ENCODE peak calls at places on chromosome 5, in four cellular contexts. C is non-pigmented ciliary epithelial cell; M is mammary epithelial cell; K is activated naive CD4-positive, alpha-beta T cell. S is an unnamed sample.
A peak's percentile ranks its signal among the peaks of the same experiment; 100 is the strongest.

GRCh38 chr5:33275921-33276705 is 164.7 kb upstream of the TARS1 start:
- DNase-seq in K (no peak), M (no peak), C (no peak), S (no peak)

GRCh38 chr5:59038169-59039002 is 455.5 kb downstream of the RAB3C start:
- DNase-seq in M (no peak), C (no peak), K (no peak), S (no peak)

GRCh38 chr5:109998717-109999116 is 309.0 kb downstream of the MAN2A1 start:
- DNase-seq in K (no peak), M (no peak), C (no peak), S (no peak)

GRCh38 chr5:13354611-13355010 is 589.9 kb downstream of the DNAH5 start:
- DNase-seq in M (peak; percentile 69), C (no peak), K (no peak), S (no peak)

GRCh38 chr5:135222171-135222681 is 176.8 kb downstream of the MACROH2A1 start:
- DNase-seq in K (no peak), M (no peak), C (no peak), S (no peak)

GRCh38 chr5:96627792-96628191 is 34.4 kb upstream of the CAST start:
- DNase-seq in K (no peak), M (no peak), C (no peak), S (no peak)

GRCh38 chr5:57651127-57651526 is 168.5 kb upstream of the ACTBL2 start:
- DNase-seq in K (no peak), C (no peak), M (no peak), S (no peak)

GRCh38 chr5:178336889-178337785 is 104.5 kb upstream of the PHYKPL start:
- DNase-seq in M (no peak), C (no peak), K (no peak), S (no peak)

GRCh38 chr5:106321242-106321641 is 1349.5 kb downstream of the EFNA5 start:
- DNase-seq in M (no peak), K (no peak), C (no peak), S (no peak)

GRCh38 chr5:32020271-32020670 is 153.8 kb downstream of the GOLPH3 start:
- DNase-seq in M (no peak), K (no peak), C (no peak), S (no peak)

GRCh38 chr5:127650649-127651048 is 1.8 kb downstream of the CTXN3 start:
- DNase-seq in M (peak; percentile 67), C (peak; percentile 89), K (no peak), S (no peak)

GRCh38 chr5:76788362-76788761 is 30.5 kb upstream of the F2RL1 start:
- DNase-seq in K (no peak), M (no peak), C (no peak), S (no peak)

GRCh38 chr5:45697211-45697610 is 1.0 kb upstream of the HCN1 start:
- DNase-seq in K (no peak), C (no peak), M (no peak), S (no peak)

GRCh38 chr5:1974081-1974480 is 91.4 kb upstream of the IRX4 start:
- DNase-seq in C (no peak), K (no peak), M (peak; percentile 83), S (no peak)

GRCh38 chr5:27706832-27707231 is 668.4 kb upstream of the CDH9 start:
- DNase-seq in C (no peak), K (no peak), M (peak; percentile 57), S (no peak)

GRCh38 chr5:122355324-122355723 is 43.3 kb downstream of the SNCAIP start:
- DNase-seq in M (no peak), K (no peak), C (no peak), S (no peak)

GRCh38 chr5:134555889-134556311 is 30.4 kb downstream of the JADE2 start:
- DNase-seq in C (no peak), M (peak; percentile 38), K (peak; percentile 31), S (peak; percentile 65)

GRCh38 chr5:61254969-61255555 is 77.0 kb upstream of the ZSWIM6 start:
- DNase-seq in M (peak; percentile 78), K (no peak), C (no peak), S (no peak)

GRCh38 chr5:142664067-142664466 is 21.8 kb downstream of the FGF1 start:
- DNase-seq in M (no peak), K (no peak), C (no peak), S (no peak)

GRCh38 chr5:131245948-131246347 is 17.9 kb upstream of the CDC42SE2 start:
- DNase-seq in M (no peak), K (no peak), C (no peak), S (no peak)

GRCh38 chr5:79495311-79495710 is 18.6 kb downstream of the HOMER1 start:
- DNase-seq in M (peak; percentile 76), K (no peak), C (no peak), S (no peak)

GRCh38 chr5:11822598-11822997 is 81.6 kb downstream of the CTNND2 start:
- DNase-seq in M (no peak), C (no peak), K (no peak), S (no peak)

GRCh38 chr5:166595274-166595951 is 1696.0 kb upstream of the WWC1 start:
- DNase-seq in C (no peak), K (no peak), M (no peak), S (peak; percentile 8)

GRCh38 chr5:150464554-150465012 is 15.0 kb upstream of the RPS14 start:
- DNase-seq in C (no peak), K (no peak), M (no peak), S (no peak)

GRCh38 chr5:96718635-96719077 is 56.5 kb downstream of the CAST start:
- DNase-seq in K (no peak), M (peak; percentile 100), C (no peak), S (no peak)

GRCh38 chr5:175092691-175093090 is 351.3 kb downstream of the DRD1 start:
- DNase-seq in K (no peak), M (no peak), C (no peak), S (no peak)

GRCh38 chr5:106306313-106307028 is 1364.3 kb downstream of the EFNA5 start:
- DNase-seq in K (no peak), C (no peak), M (no peak), S (no peak)

GRCh38 chr5:73858786-73859185 is 232.8 kb downstream of the ARHGEF28 start:
- DNase-seq in M (no peak), K (no peak), C (no peak), S (no peak)

GRCh38 chr5:88390007-88390385 is 121.4 kb upstream of the TMEM161B start:
- DNase-seq in K (no peak), C (no peak), M (no peak), S (no peak)

GRCh38 chr5:94241288-94241651 is 377.1 kb downstream of the KIAA0825 start:
- DNase-seq in C (peak; percentile 11), K (no peak), M (peak; percentile 83), S (no peak)

GRCh38 chr5:141420855-141421488 is at the start of gene PCDHGA11:
- DNase-seq in K (no peak), M (peak; percentile 67), C (no peak), S (no peak)

GRCh38 chr5:89028579-89029272 is 145.7 kb upstream of the MEF2C start:
- DNase-seq in C (no peak), M (peak; percentile 90), K (no peak), S (no peak)

GRCh38 chr5:59829389-59829788 is 64.1 kb downstream of the PDE4D start:
- DNase-seq in M (no peak), K (no peak), C (peak; percentile 68), S (no peak)

GRCh38 chr5:77560677-77561263 is 68.7 kb upstream of the WDR41 start:
- DNase-seq in M (peak; percentile 34), K (no peak), C (no peak), S (no peak)

GRCh38 chr5:113487779-113488644 is at the start of gene MCC:
- DNase-seq in M (peak; percentile 93), K (no peak), C (peak; percentile 62), S (peak; percentile 86)

GRCh38 chr5:53501054-53501453 is 20.6 kb downstream of the FST start:
- DNase-seq in C (no peak), K (no peak), M (no peak), S (no peak)

GRCh38 chr5:7396169-7397004 is 449 bp downstream of the ADCY2 start:
- DNase-seq in K (no peak), C (no peak), M (no peak), S (no peak)

GRCh38 chr5:128644863-128645262 is 106.8 kb upstream of the FBN2 start:
- DNase-seq in M (no peak), K (no peak), C (peak; percentile 83), S (no peak)

GRCh38 chr5:97071101-97071500 is 71.3 kb downstream of the LIX1 start:
- DNase-seq in M (no peak), C (no peak), K (no peak), S (no peak)

GRCh38 chr5:1140818-1141189 is 28.9 kb upstream of the SLC12A7 start:
- DNase-seq in M (no peak), K (no peak), C (no peak), S (no peak)